ENCODE peak calls at places on chromosomes 6 and 20, in five cellular contexts. J, N, E, X and Y are unnamed samples.
A peak's percentile ranks its signal among the peaks of the same experiment; 100 is the strongest.

GRCh38 chr20:49701313-49701731 is 12.4 kb downstream of the B4GALT5 start:
- DNase-seq in J (no peak), E (no peak), X (no peak), N (no peak), Y (no peak)

GRCh38 chr6:21931641-21932335 is 338.2 kb downstream of the SOX4 start:
- DNase-seq in J (no peak), N (no peak), X (no peak), E (no peak), Y (no peak)

GRCh38 chr6:169702640-169703246 is 817 bp downstream of the C6orf120 start:
- DNase-seq in J (no peak), E (no peak), X (no peak), N (no peak), Y (no peak)

GRCh38 chr20:34389206-34389953 is 26.3 kb downstream of the ITCH start:
- DNase-seq in J (no peak), N (no peak), E (no peak), X (no peak), Y (no peak)

GRCh38 chr20:36102809-36103596 is 51.5 kb upstream of the EPB41L1 start:
- DNase-seq in E (no peak), J (no peak), X (no peak), N (no peak), Y (no peak)

GRCh38 chr20:24718696-24719095 is 230.4 kb upstream of the CST7 start:
- DNase-seq in J (no peak), N (no peak), E (no peak), X (no peak), Y (no peak)

GRCh38 chr20:17287503-17287902 is 60.7 kb downstream of the PCSK2 start:
- DNase-seq in X (no peak), E (no peak), J (no peak), N (no peak), Y (no peak)

GRCh38 chr6:147033267-147033666 is 170.9 kb upstream of the STXBP5 start:
- DNase-seq in E (no peak), X (no peak), J (no peak), N (no peak), Y (peak; percentile 31)

GRCh38 chr6:87078983-87079616 is 15.8 kb downstream of the CGA start:
- DNase-seq in X (peak; percentile 50), N (peak; percentile 73), J (peak; percentile 53), E (peak; percentile 78), Y (peak; percentile 91)

GRCh38 chr20:43843965-43844660 is 70.5 kb upstream of the TOX2 start:
- DNase-seq in X (no peak), N (no peak), E (no peak), J (no peak), Y (no peak)

GRCh38 chr20:49276201-49276894 is 1.5 kb downstream of the ZNFX1 start:
- DNase-seq in X (peak; percentile 44), J (no peak), N (no peak), E (no peak), Y (no peak)

GRCh38 chr6:26607434-26608230 is 10.9 kb downstream of the ABT1 start:
- DNase-seq in X (peak; percentile 34), E (no peak), J (peak; percentile 26), N (no peak), Y (no peak)

GRCh38 chr6:170269873-170270541 is 20.9 kb downstream of the DLL1 start:
- DNase-seq in X (no peak), E (no peak), N (peak; percentile 44), J (no peak), Y (no peak)

GRCh38 chr6:3825331-3825831 is 23.8 kb upstream of the FAM50B start:
- DNase-seq in J (no peak), N (peak; percentile 71), E (peak; percentile 84), X (no peak), Y (peak; percentile 29)

GRCh38 chr6:9252784-9253183 is 817.4 kb upstream of the SLC35B3 start:
- DNase-seq in J (no peak), N (no peak), X (no peak), E (no peak), Y (no peak)

GRCh38 chr6:30646450-30647038 is 389 bp upstream of the C6orf136 start:
- DNase-seq in J (no peak), N (peak; percentile 97), E (peak; percentile 97), X (no peak), Y (no peak)

GRCh38 chr6:4957521-4958231 is 46.2 kb downstream of the RPP40 start:
- DNase-seq in E (no peak), J (no peak), X (no peak), N (no peak), Y (peak; percentile 27)

GRCh38 chr6:13058043-13058442 is 270.3 kb downstream of the TBC1D7 start:
- DNase-seq in E (no peak), X (no peak), J (no peak), N (no peak), Y (no peak)

GRCh38 chr20:42706762-42707161 is 482.9 kb downstream of the PTPRT start:
- DNase-seq in J (no peak), E (no peak), X (no peak), N (no peak), Y (no peak)

GRCh38 chr6:37742401-37742760 is 44.7 kb upstream of the MDGA1 start:
- DNase-seq in N (no peak), X (no peak), E (no peak), J (no peak), Y (no peak)

GRCh38 chr6:116651916-116652315 is 16.6 kb downstream of the ZUP1 start:
- DNase-seq in J (no peak), X (no peak), N (no peak), E (no peak), Y (no peak)

GRCh38 chr6:152204584-152204983 is 397.1 kb downstream of the ESR1 start:
- DNase-seq in N (no peak), E (no peak), X (no peak), J (no peak), Y (no peak)

GRCh38 chr6:157996201-157996712 is 14.6 kb downstream of the SYNJ2 start:
- DNase-seq in X (no peak), N (no peak), J (no peak), E (no peak), Y (no peak)

GRCh38 chr6:127124196-127124595 is 5.7 kb downstream of the RSPO3 start:
- DNase-seq in J (no peak), X (no peak), E (no peak), N (no peak), Y (no peak)